ENCODE peak calls at places on chromosomes 6 and 20, in five cellular contexts. Q is GM19239, I is type B pancreatic cell, K is mesothelial cell of epicardium, L is OCI-LY7. J is an unnamed sample.

GRCh38 chr6:29676981-29677601 is 3.9 kb downstream of the ZFP57 start:
- DNase-seq in Q (no peak), I (no peak), K (no peak), L (no peak), J (no peak)

GRCh38 chr20:50558483-50558925 is 48.3 kb downstream of the PTPN1 start:
- DNase-seq in Q (no peak), I (no peak), K (no peak), L (no peak), J (no peak)

GRCh38 chr6:22470454-22471368 is 98.7 kb upstream of the HDGFL1 start:
- DNase-seq in Q (no peak), I (no peak), K (no peak), L (no peak), J (peak; percentile 14)

GRCh38 chr6:87763276-87763675 is 61.2 kb upstream of the AKIRIN2 start:
- DNase-seq in Q (no peak), I (no peak), K (no peak), L (no peak), J (no peak)

GRCh38 chr20:20393207-20393606 is 25.3 kb downstream of the INSM1 start:
- DNase-seq in Q (no peak), I (no peak), K (no peak), L (no peak), J (peak; percentile 39)

GRCh38 chr6:87099472-87099871 is 4.6 kb upstream of the CGA start:
- DNase-seq in Q (no peak), I (no peak), K (no peak), L (no peak), J (no peak)

GRCh38 chr6:17212541-17213371 is 68.4 kb upstream of the RBM24 start:
- DNase-seq in Q (no peak), I (peak; percentile 71), K (no peak), L (no peak), J (no peak)

GRCh38 chr20:59468831-59469230 is 135.5 kb upstream of the PHACTR3 start:
- DNase-seq in Q (no peak), I (no peak), K (no peak), L (no peak), J (no peak)

GRCh38 chr20:61830241-61830930 is 235.3 kb downstream of the TAF4 start:
- DNase-seq in Q (no peak), I (no peak), K (no peak), L (no peak), J (no peak)

GRCh38 chr6:14190596-14191224 is 73.1 kb downstream of the CD83 start:
- DNase-seq in Q (no peak), I (no peak), K (no peak), L (no peak), J (no peak)

GRCh38 chr6:24702720-24703282 is 16.2 kb downstream of the C6orf62 start:
- DNase-seq in Q (no peak), I (no peak), K (no peak), L (no peak), J (no peak)

J was measured in AG08396.